ENCODE peak calls at places on chromosome 15, in ten cellular contexts. O, S, Y, R, Z, C, T, J, K and W are unnamed samples.

GRCh38 chr15:74543583-74543982 is 2.6 kb downstream of the ARID3B start:
- DNase-seq in S (no peak), C (no peak), K (no peak), Z (no peak), T (no peak), R (no peak), Y (no peak), O (no peak), J (no peak), W (no peak)

GRCh38 chr15:65638681-65639089 is 16.9 kb downstream of the SLC24A1 start:
- DNase-seq in C (no peak), O (peak; percentile 65), Z (peak; percentile 72), T (peak; percentile 81), J (peak; percentile 16), Y (no peak), S (peak; percentile 68), K (peak; percentile 4), R (no peak), W (no peak)

GRCh38 chr15:59244337-59244736 is 37.7 kb downstream of the LDHAL6B start:
- DNase-seq in J (no peak), C (no peak), K (no peak), Z (no peak), Y (no peak), T (no peak), S (peak; percentile 70), R (no peak), O (no peak), W (no peak)

GRCh38 chr15:31261266-31262142 is 65.1 kb upstream of the KLF13 start:
- DNase-seq in K (no peak), J (peak; percentile 58), Z (no peak), Y (no peak), C (peak; percentile 73), O (no peak), R (no peak), T (no peak), S (no peak), W (no peak)

GRCh38 chr15:48358229-48358641 is 27.0 kb downstream of the DUT start:
- DNase-seq in K (no peak), C (no peak), S (peak; percentile 29), Y (no peak), R (no peak), T (peak; percentile 64), J (no peak), O (peak; percentile 21), Z (no peak), W (no peak)

GRCh38 chr15:88610756-88611231 is 10.3 kb upstream of the AEN start:
- DNase-seq in Y (no peak), Z (no peak), J (no peak), S (no peak), C (no peak), K (no peak), R (no peak), O (no peak), T (peak; percentile 13), W (no peak)

GRCh38 chr15:59279023-59279422 is 72.4 kb downstream of the LDHAL6B start:
- DNase-seq in Y (no peak), Z (no peak), J (no peak), O (no peak), R (no peak), K (no peak), S (no peak), T (no peak), C (no peak), W (no peak)

GRCh38 chr15:39034816-39035215 is 470.2 kb upstream of the RASGRP1 start:
- DNase-seq in C (no peak), Z (no peak), R (no peak), Y (no peak), T (no peak), K (no peak), J (no peak), O (no peak), S (no peak), W (no peak)

GRCh38 chr15:101207867-101208288 is 44.0 kb downstream of the CHSY1 start:
- DNase-seq in C (no peak), S (no peak), R (no peak), O (no peak), J (no peak), T (peak; percentile 86), K (no peak), Z (peak; percentile 61), Y (no peak), W (no peak)
- TF ChIP-seq CTCF in C (no peak), S (no peak), R (no peak), O (no peak), J (no peak), T (no peak), K (no peak), Z (no peak), Y (no peak), W (no peak)

GRCh38 chr15:42070276-42070965 is 23.9 kb downstream of the PLA2G4D start:
- DNase-seq in K (no peak), Z (no peak), Y (no peak), C (peak; percentile 75), S (no peak), J (no peak), O (no peak), R (no peak), T (no peak), W (no peak)

GRCh38 chr15:42069025-42069424 is 25.3 kb downstream of the PLA2G4D start:
- DNase-seq in C (no peak), J (no peak), O (no peak), T (no peak), Z (no peak), K (no peak), R (no peak), S (no peak), Y (no peak), W (no peak)

GRCh38 chr15:42069496-42070275 is 24.7 kb downstream of the PLA2G4D start:
- DNase-seq in R (no peak), K (no peak), J (no peak), Y (no peak), O (no peak), Z (no peak), C (no peak), S (no peak), T (no peak), W (no peak)

GRCh38 chr15:42066764-42067415 is 27.5 kb downstream of the PLA2G4D start:
- DNase-seq in Z (no peak), R (no peak), O (no peak), S (no peak), C (no peak), J (no peak), K (no peak), Y (no peak), T (no peak), W (no peak)

DNA sequence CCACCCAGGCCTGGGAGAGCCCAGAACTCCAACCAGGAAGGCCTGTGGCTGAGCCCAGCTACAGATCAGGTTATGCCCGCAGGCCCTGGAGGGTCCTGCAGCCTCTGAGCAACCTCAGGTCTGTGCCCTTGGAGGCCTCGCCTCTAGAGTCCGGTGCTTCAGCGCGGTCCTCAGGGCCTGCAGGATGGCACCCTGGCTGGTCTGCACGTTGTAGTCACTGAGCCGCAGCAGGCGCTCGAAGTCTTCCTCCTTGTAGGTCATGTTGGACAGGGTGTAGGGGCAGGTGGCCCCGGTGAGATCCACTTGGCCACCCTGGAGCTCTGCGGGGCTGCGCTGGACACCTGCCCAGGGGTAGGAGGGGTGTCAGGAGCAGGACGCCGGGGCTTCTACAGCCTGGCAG is 25.8 kb downstream of the PLA2G4D start:
- DNase-seq in R (no peak), O (no peak), Y (no peak), T (no peak), J (no peak), C (peak; percentile 73), Z (no peak), S (no peak), K (no peak), W (no peak)
- TF ChIP-seq CTCF in R (no peak), O (no peak), Y (no peak), T (no peak), J (no peak), C (no peak), Z (no peak), S (no peak), K (no peak), W (no peak)

GRCh38 chr15:44296625-44297524 is 8.4 kb downstream of the GOLM2 start:
- DNase-seq in T (peak; percentile 78), C (peak; percentile 32), J (peak; percentile 20), K (no peak), Y (no peak), S (no peak), Z (peak; percentile 34), R (peak; percentile 18), O (peak; percentile 40), W (no peak)

GRCh38 chr15:44300567-44300966 is 12.0 kb downstream of the GOLM2 start:
- DNase-seq in J (no peak), R (no peak), K (no peak), C (no peak), O (no peak), Z (no peak), T (no peak), S (peak; percentile 20), Y (no peak), W (no peak)

GRCh38 chr15:44299997-44300396 is 11.5 kb downstream of the GOLM2 start:
- DNase-seq in S (no peak), Z (no peak), K (no peak), R (no peak), T (no peak), J (no peak), Y (no peak), C (no peak), O (no peak), W (no peak)

GRCh38 chr15:44295909-44296420 is 7.4 kb downstream of the GOLM2 start:
- DNase-seq in K (no peak), C (no peak), S (no peak), T (peak; percentile 45), O (no peak), J (no peak), Y (no peak), Z (no peak), R (no peak), W (no peak)

GRCh38 chr15:44298878-44299277 is 10.4 kb downstream of the GOLM2 start:
- DNase-seq in J (no peak), S (no peak), O (peak; percentile 26), Y (no peak), T (no peak), C (no peak), Z (no peak), R (no peak), K (no peak), W (no peak)
- TF ChIP-seq CTCF in J (no peak), S (no peak), O (peak; percentile 63), Y (no peak), T (peak; percentile 20), C (no peak), Z (no peak), R (no peak), K (no peak), W (no peak)

GRCh38 chr15:68644996-68645395 is 66.2 kb downstream of the CORO2B start:
- DNase-seq in Z (no peak), K (no peak), O (no peak), C (no peak), J (no peak), R (no peak), S (no peak), Y (no peak), T (no peak), W (no peak)

GRCh38 chr15:68643216-68643830 is 64.5 kb downstream of the CORO2B start:
- DNase-seq in C (no peak), S (no peak), O (no peak), J (no peak), Y (no peak), K (no peak), R (no peak), T (no peak), Z (no peak), W (no peak)

GRCh38 chr15:68646156-68646555 is 67.4 kb downstream of the CORO2B start:
- DNase-seq in O (no peak), R (no peak), Z (no peak), J (no peak), T (no peak), Y (no peak), C (no peak), K (no peak), S (no peak), W (no peak)

GRCh38 chr15:68642491-68642845 is 63.7 kb downstream of the CORO2B start:
- DNase-seq in R (no peak), Z (no peak), J (no peak), Y (no peak), C (no peak), O (no peak), T (peak; percentile 65), S (no peak), K (no peak), W (no peak)

GRCh38 chr15:68644088-68644904 is 65.5 kb downstream of the CORO2B start:
- DNase-seq in J (no peak), C (no peak), K (no peak), Y (no peak), T (peak; percentile 90), R (no peak), S (no peak), Z (peak; percentile 83), O (peak; percentile 22), W (no peak)
- TF ChIP-seq CTCF in J (no peak), C (no peak), K (no peak), Y (no peak), T (peak; percentile 34), R (no peak), S (no peak), Z (peak; percentile 14), O (no peak), W (no peak)